ENCODE peak calls at places on chromosome 7, in seven cellular contexts. M is central memory CD4-positive, alpha-beta T cell; L is cardiac muscle cell; K is H1; R is nephron progenitor cell; G is stimulated activated CD8-positive, alpha-beta memory T cell treated with anti-CD3 and anti-CD28 coated beads, Interleukin-7, amount 100 ng/mL, for 1 hour; P is foreskin keratinocyte. C is an unnamed sample.

GRCh38 chr7:102991540-102992214 is 78.9 kb downstream of the LRRC17 start:
- DNase-seq in M (no peak), L (peak), P (peak), R (no peak), G (no peak), K (no peak), C (peak)

GRCh38 chr7:105224884-105225651 is 163.7 kb downstream of the SRPK2 start:
- DNase-seq in M (no peak), P (peak), K (no peak), G (no peak), L (peak), R (no peak), C (no peak)

GRCh38 chr7:77409005-77409738 is 7.0 kb downstream of the GSAP start:
- DNase-seq in P (peak), K (no peak), M (no peak), G (no peak), L (peak), R (no peak), C (no peak)

GRCh38 chr7:30278386-30278785 is 6.0 kb upstream of the ZNRF2 start:
- DNase-seq in P (no peak), G (no peak), K (no peak), L (no peak), M (no peak), R (no peak), C (no peak)

GRCh38 chr7:129825005-129825553 is 127.7 kb downstream of the UBE2H start:
- DNase-seq in P (peak), L (peak), G (no peak), K (peak), M (no peak), R (peak), C (peak)

GRCh38 chr7:40749877-40750276 is 615.1 kb downstream of the SUGCT start:
- DNase-seq in G (no peak), K (no peak), L (no peak), M (no peak), R (no peak), P (peak), C (no peak)

GRCh38 chr7:13987395-13987794 is 2.1 kb downstream of the ETV1 start:
- DNase-seq in K (no peak), M (no peak), G (no peak), R (no peak), L (no peak), P (no peak), C (no peak)

GRCh38 chr7:108815815-108816214 is 246.1 kb downstream of the DNAJB9 start:
- DNase-seq in R (no peak), G (no peak), P (no peak), M (no peak), K (no peak), L (no peak), C (peak)

GRCh38 chr7:122803323-122803722 is 82.9 kb downstream of the CADPS2 start:
- DNase-seq in M (no peak), G (no peak), P (no peak), R (no peak), L (peak), K (no peak), C (no peak)

GRCh38 chr7:129072410-129073063 is 17.6 kb upstream of the TNPO3 start:
- DNase-seq in K (no peak), M (no peak), R (no peak), G (no peak), P (no peak), L (no peak), C (no peak)

GRCh38 chr7:36795451-36796021 is 71.2 kb upstream of the AOAH start:
- DNase-seq in G (no peak), L (peak), P (peak), K (no peak), M (no peak), R (no peak), C (no peak)

C was measured in SK-N-DZ.